ENCODE peak calls at places on chromosomes 2 and 18, in five cellular contexts. H, B, Q, V and E are unnamed samples.
A peak's percentile ranks its signal among the peaks of the same experiment; 100 is the strongest.

GRCh38 chr2:158202151-158202778 is 100.6 kb downstream of the UPP2 start:
- DNase-seq in Q (no peak), H (no peak), B (no peak), V (no peak), E (peak; percentile 50)

GRCh38 chr2:231662811-231663457 is 45.4 kb upstream of the PTMA start:
- DNase-seq in B (no peak), H (no peak), Q (no peak), V (no peak), E (no peak)

GRCh38 chr2:128252501-128252900 is 66.2 kb downstream of the HS6ST1 start:
- DNase-seq in V (no peak), B (no peak), H (no peak), Q (no peak), E (no peak)

GRCh38 chr2:34806396-34806795 is 1207.3 kb upstream of the FAM98A start:
- DNase-seq in V (no peak), B (no peak), H (no peak), Q (no peak), E (no peak)

GRCh38 chr2:196079052-196079451 is 10.4 kb upstream of the DNAH7 start:
- DNase-seq in V (no peak), Q (no peak), H (no peak), B (no peak), E (no peak)

GRCh38 chr2:182652326-182652725 is 63.7 kb upstream of the DNAJC10 start:
- DNase-seq in H (no peak), B (no peak), V (no peak), Q (no peak), E (peak; percentile 9)

GRCh38 chr18:35983818-35984217 is 11.3 kb downstream of the RMP24 start:
- DNase-seq in V (no peak), B (no peak), Q (no peak), H (peak; percentile 39), E (no peak)

GRCh38 chr2:226273440-226273839 is 526.2 kb downstream of the IRS1 start:
- DNase-seq in Q (no peak), V (no peak), B (no peak), H (no peak), E (no peak)

GRCh38 chr2:208545398-208546042 is 138.9 kb downstream of the PTH2R start:
- DNase-seq in H (no peak), B (no peak), Q (peak; percentile 15), V (no peak), E (no peak)

GRCh38 chr2:96768083-96768561 is 7.4 kb downstream of the CNNM4 start:
- DNase-seq in H (no peak), B (no peak), V (no peak), Q (no peak), E (no peak)

GRCh38 chr2:222982010-222982908 is 69.7 kb upstream of the KCNE4 start:
- DNase-seq in B (no peak), H (peak; percentile 71), V (no peak), Q (peak; percentile 56), E (peak; percentile 85)

GRCh38 chr2:181937473-181937872 is 45.9 kb downstream of the ITPRID2 start:
- DNase-seq in B (no peak), V (no peak), Q (no peak), H (no peak), E (no peak)

GRCh38 chr18:991441-991840 is 86.8 kb downstream of the ADCYAP1 start:
- DNase-seq in Q (no peak), B (no peak), H (no peak), V (no peak), E (no peak)

GRCh38 chr2:162106146-162106551 is 32.1 kb upstream of the DPP4 start:
- DNase-seq in H (peak; percentile 81), B (no peak), Q (no peak), V (no peak), E (no peak)

GRCh38 chr2:20069756-20070155 is 18.3 kb upstream of the LAPTM4A start:
- DNase-seq in Q (no peak), B (no peak), V (no peak), H (no peak), E (peak; percentile 58)

GRCh38 chr2:191311156-191311555 is 66.0 kb downstream of the MYO1B start:
- DNase-seq in Q (no peak), V (no peak), B (no peak), H (no peak), E (no peak)

GRCh38 chr2:236359426-236359825 is 95.2 kb upstream of the ASB18 start:
- DNase-seq in V (no peak), Q (no peak), H (no peak), B (no peak), E (no peak)

GRCh38 chr2:96870631-96871255 is 863 bp upstream of the SEMA4C start:
- DNase-seq in V (no peak), B (no peak), H (no peak), Q (no peak), E (no peak)

GRCh38 chr2:211329421-211329820 is 773.0 kb downstream of the CPS1 start:
- DNase-seq in H (no peak), B (no peak), V (no peak), Q (no peak), E (peak; percentile 69)

GRCh38 chr2:203225423-203226039 is 13.3 kb upstream of the CYP20A1 start:
- DNase-seq in Q (no peak), H (no peak), V (no peak), B (no peak), E (peak; percentile 41)

GRCh38 chr2:124301915-124302314 is 276.8 kb downstream of the CNTNAP5 start:
- DNase-seq in B (no peak), Q (no peak), H (no peak), V (no peak), E (no peak)